ENCODE peak calls at places on chromosomes 1 and 21, in ten cellular contexts. S is vagina; C is epithelial cell of esophagus; U is choroid plexus epithelial cell; O is BJ; N is mammary epithelial cell; G is MM.1S; I is heart left ventricle; Y is CD8-positive, alpha-beta T cell; Q is esophagus squamous epithelium. F is an unnamed sample.

GRCh38 chr21:45142469-45142868 is 68.1 kb downstream of the ADARB1 start:
- DNase-seq in I (no peak), S (no peak), O (no peak), G (no peak), C (peak), Y (no peak), U (peak), Q (no peak), N (no peak), F (peak)

GRCh38 chr1:221829327-221830011 is 87.6 kb upstream of the DUSP10 start:
- DNase-seq in C (peak), U (peak), Y (peak), I (no peak), S (no peak), Q (no peak), O (peak), N (peak), G (no peak), F (peak)

GRCh38 chr1:208105756-208106155 is 138.4 kb downstream of the PLXNA2 start:
- DNase-seq in N (no peak), O (no peak), S (no peak), C (no peak), Q (no peak), Y (no peak), U (peak), G (no peak), I (no peak), F (no peak)

GRCh38 chr1:177585492-177586220 is 384.2 kb downstream of the SEC16B start:
- DNase-seq in G (no peak), Q (no peak), U (no peak), I (no peak), N (peak), O (peak), C (peak), Y (no peak), S (no peak), F (no peak)

GRCh38 chr1:87398644-87399043 is 70.0 kb downstream of the LMO4 start:
- DNase-seq in U (peak), I (no peak), Y (no peak), N (peak), G (no peak), Q (no peak), O (no peak), S (no peak), C (peak), F (no peak)

GRCh38 chr1:49630156-49630555 is 393.6 kb downstream of the AGBL4 start:
- DNase-seq in Q (no peak), Y (no peak), O (no peak), U (peak), I (no peak), G (no peak), C (no peak), S (no peak), N (no peak), F (peak)

GRCh38 chr1:92306020-92306419 is 7.2 kb downstream of the RPAP2 start:
- DNase-seq in C (no peak), O (no peak), Y (no peak), I (no peak), G (no peak), Q (no peak), U (no peak), S (no peak), N (no peak), F (no peak)

GRCh38 chr1:32753532-32754281 is 51.1 kb upstream of the SYNC start:
- DNase-seq in I (peak), Q (no peak), O (no peak), G (peak), Y (peak), S (no peak), C (peak), U (peak), N (peak), F (no peak)

GRCh38 chr1:111062081-111062480 is 77.8 kb downstream of the DRAM2 start:
- DNase-seq in O (no peak), S (no peak), Y (no peak), Q (no peak), C (peak), G (no peak), I (no peak), N (peak), U (no peak), F (no peak)

GRCh38 chr1:90614872-90615271 is 102.2 kb downstream of the BARHL2 start:
- DNase-seq in I (no peak), C (no peak), G (no peak), O (no peak), U (no peak), Q (no peak), N (no peak), S (no peak), Y (no peak), F (no peak)
- TF ChIP-seq CTCF in I (peak), C (peak), G (peak), O (peak), U (peak), Q (no peak), N (peak), S (no peak), Y (no peak), F (peak)

DNA sequence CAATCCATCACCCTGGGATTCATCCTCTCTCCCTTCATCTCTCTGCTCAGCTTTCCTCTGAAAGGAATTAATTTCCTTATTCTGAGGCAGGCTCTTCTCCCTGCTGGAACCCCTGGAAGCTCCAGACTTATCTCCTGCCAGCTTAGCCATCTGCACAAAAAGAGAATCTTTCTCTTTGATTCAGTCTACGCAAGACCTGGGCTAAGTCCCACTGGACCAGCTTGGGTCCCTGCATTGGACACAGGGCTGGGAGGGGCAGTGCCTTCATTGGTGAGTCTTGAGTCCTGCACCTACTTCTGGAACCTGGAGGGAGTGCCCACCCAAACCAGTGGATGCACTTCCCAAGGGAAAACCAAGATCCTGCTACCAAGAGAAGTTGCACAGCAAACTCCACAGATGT is 271.7 kb upstream of the CSF3R start:
- DNase-seq in Q (no peak), N (no peak), I (no peak), U (no peak), C (no peak), S (no peak), Y (no peak), O (no peak), G (no peak), F (no peak)
- H3K4me3 ChIP-seq in Q (no peak), N (no peak), I (no peak), U (no peak), C (no peak), S (no peak), Y (no peak), O (no peak), G (no peak), F (no peak)

GRCh38 chr1:228455715-228456114 is 31.5 kb upstream of the RNF187 start:
- DNase-seq in U (peak), I (no peak), Y (no peak), Q (no peak), O (no peak), S (no peak), C (no peak), G (no peak), N (no peak), F (no peak)
- TF ChIP-seq CTCF in U (peak), I (no peak), Y (no peak), Q (no peak), O (peak), S (no peak), C (peak), G (no peak), N (peak), F (peak)

DNA sequence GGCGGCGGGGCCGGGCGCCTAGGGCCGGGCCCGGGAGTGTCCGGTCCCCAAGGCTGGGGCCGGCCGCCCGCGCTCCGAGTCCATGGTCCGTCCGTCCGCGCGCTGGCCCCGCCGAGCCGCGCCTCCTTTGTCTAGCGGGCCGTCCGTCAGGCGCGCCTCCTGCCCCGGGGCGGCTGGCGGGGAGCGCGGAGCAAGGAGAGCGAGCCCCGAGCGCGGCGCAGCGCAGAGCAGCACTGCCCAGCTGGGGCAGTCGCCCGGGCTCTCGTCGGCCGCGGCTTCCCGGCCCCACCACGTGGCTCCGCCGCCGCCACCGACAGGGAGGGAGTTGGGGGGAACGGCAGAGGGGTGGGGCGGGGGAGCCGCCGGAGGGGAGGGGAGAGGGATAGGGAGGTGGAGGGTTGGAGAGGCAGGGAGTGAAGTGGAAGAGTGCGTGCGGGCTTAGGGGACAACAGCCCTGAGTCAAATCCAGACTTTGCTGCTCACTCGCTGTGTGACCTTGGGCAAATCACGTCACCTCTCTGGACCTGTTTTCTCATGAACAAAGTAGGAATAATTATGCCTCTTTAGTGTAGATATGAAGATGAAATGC is at the start of gene NKAIN1:
- DNase-seq in C (peak), N (peak), G (no peak), O (no peak), Y (no peak), U (no peak), I (no peak), Q (no peak), S (no peak), F (no peak)
- H3K4me3 ChIP-seq in C (peak), N (peak), G (no peak), O (peak), Y (no peak), U (peak), I (peak), Q (peak), S (peak), F (peak)

GRCh38 chr1:225770586-225771248 is 6.9 kb upstream of the SRP9 start:
- DNase-seq in U (no peak), Q (no peak), O (no peak), C (no peak), N (no peak), S (no peak), G (no peak), Y (no peak), I (no peak), F (no peak)

GRCh38 chr1:225772848-225773247 is 4.8 kb upstream of the SRP9 start:
- DNase-seq in N (peak), O (no peak), Q (no peak), S (no peak), G (no peak), Y (no peak), C (peak), U (no peak), I (no peak), F (no peak)

GRCh38 chr1:225771661-225772322 is 5.8 kb upstream of the SRP9 start:
- DNase-seq in Y (no peak), S (no peak), U (no peak), G (no peak), C (no peak), I (no peak), Q (no peak), N (no peak), O (no peak), F (no peak)

GRCh38 chr1:225774276-225775147 is 3.1 kb upstream of the SRP9 start:
- DNase-seq in C (no peak), N (no peak), O (no peak), Q (no peak), I (no peak), U (no peak), S (no peak), Y (no peak), G (no peak), F (no peak)

DNA sequence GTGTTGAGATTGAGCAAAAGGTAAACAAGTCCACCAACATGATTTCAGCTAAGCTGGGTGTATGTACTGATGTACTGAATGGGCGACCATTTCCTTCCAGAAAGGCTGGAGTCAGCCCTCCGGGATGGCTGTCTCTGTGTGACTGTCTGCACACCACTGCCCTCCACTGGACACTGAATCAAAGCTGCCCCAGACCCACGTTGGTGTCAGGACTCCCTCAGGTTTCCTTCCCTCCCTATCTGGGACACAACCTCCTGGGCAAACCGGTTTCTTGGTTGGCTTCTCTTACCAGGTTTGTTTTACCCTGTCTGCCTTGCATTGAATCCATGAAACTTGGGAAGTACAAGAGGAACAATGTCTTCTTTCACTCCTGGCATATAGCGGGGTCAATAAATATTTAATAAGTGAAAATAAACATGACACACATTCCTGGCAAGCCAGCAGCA is 5.3 kb upstream of the SRP9 start:
- DNase-seq in Y (no peak), G (peak), S (no peak), Q (no peak), U (peak), C (peak), I (peak), O (no peak), N (peak), F (peak)
- TF ChIP-seq CTCF in Y (no peak), G (peak), S (peak), Q (peak), U (peak), C (peak), I (peak), O (peak), N (peak), F (peak)

GRCh38 chr1:218349365-218350021 is 4.4 kb downstream of the TGFB2 start:
- DNase-seq in N (no peak), I (no peak), U (no peak), O (no peak), S (no peak), Y (no peak), Q (no peak), C (no peak), G (no peak), F (no peak)
- H3K4me3 ChIP-seq in N (peak), I (no peak), U (peak), O (no peak), S (peak), Y (no peak), Q (peak), C (no peak), G (no peak), F (peak)

F was measured in retinal pigment epithelial cell.